ENCODE peak calls at places on chromosomes 13 and 19, in nine cellular contexts. S, R, Z, T, G, P, W, M and C are unnamed samples.

GRCh38 chr13:48633695-48634094 is 20.0 kb upstream of the CYSLTR2 start:
- DNase-seq in M (no peak), W (no peak), T (no peak), S (no peak), G (no peak), Z (no peak), R (no peak), P (no peak), C (no peak)

GRCh38 chr13:21453352-21454089 is 5.6 kb downstream of the ZDHHC20 start:
- DNase-seq in P (no peak), T (no peak), R (no peak), W (no peak), Z (no peak), S (no peak), G (peak), M (peak), C (no peak)

GRCh38 chr13:24274452-24274971 is 34.9 kb upstream of the C1QTNF9 start:
- DNase-seq in T (no peak), M (no peak), G (no peak), W (no peak), Z (no peak), P (peak), S (no peak), R (no peak), C (peak)

GRCh38 chr13:99792079-99792921 is 179.3 kb downstream of the ZIC5 start:
- DNase-seq in Z (no peak), T (no peak), P (no peak), M (no peak), R (no peak), W (no peak), G (no peak), S (no peak), C (no peak)

GRCh38 chr13:33610471-33611015 is 207.4 kb upstream of the RFC3 start:
- DNase-seq in M (peak), R (peak), T (no peak), P (no peak), G (no peak), Z (no peak), S (no peak), W (no peak), C (no peak)

GRCh38 chr13:38210928-38211596 is 138.6 kb upstream of the UFM1 start:
- DNase-seq in T (no peak), Z (no peak), S (no peak), R (no peak), M (no peak), P (no peak), G (no peak), W (no peak), C (no peak)

GRCh38 chr13:24834902-24835510 is 71.0 kb downstream of the RNF17 start:
- DNase-seq in P (no peak), S (no peak), R (peak), G (no peak), Z (no peak), M (no peak), T (no peak), W (no peak), C (no peak)

GRCh38 chr13:81686877-81687276 is 1346.0 kb upstream of the SPRY2 start:
- DNase-seq in P (no peak), S (no peak), Z (no peak), G (no peak), W (peak), M (no peak), R (no peak), T (no peak), C (no peak)

GRCh38 chr13:26230703-26231102 is 8.6 kb upstream of the RNF6 start:
- DNase-seq in P (no peak), G (no peak), R (no peak), S (no peak), M (no peak), T (no peak), Z (no peak), W (no peak), C (no peak)

GRCh38 chr19:677601-678380 is 1.6 kb downstream of the FSTL3 start:
- DNase-seq in S (peak), M (no peak), T (no peak), Z (peak), G (no peak), P (no peak), R (peak), W (no peak), C (no peak)

GRCh38 chr19:989381-990081 is 5.4 kb downstream of the WDR18 start:
- DNase-seq in R (peak), Z (no peak), M (no peak), W (no peak), G (no peak), P (no peak), S (no peak), T (peak), C (no peak)

GRCh38 chr19:28727133-28727834 is 485.7 kb downstream of the UQCRFS1 start:
- DNase-seq in Z (no peak), P (no peak), W (peak), G (no peak), M (no peak), R (no peak), T (peak), S (no peak), C (no peak)

GRCh38 chr19:16199275-16199932 is 1.7 kb downstream of the AP1M1 start:
- DNase-seq in T (no peak), G (no peak), S (no peak), R (no peak), W (no peak), P (no peak), Z (no peak), M (no peak), C (no peak)

GRCh38 chr19:42626181-42626580 is 31.5 kb upstream of the CEACAM8 start:
- DNase-seq in M (no peak), R (no peak), P (no peak), S (no peak), W (no peak), T (no peak), G (no peak), Z (no peak), C (no peak)
- TF ChIP-seq CTCF in M (no peak), R (no peak), P (no peak), S (no peak), W (no peak), T (no peak), G (no peak), Z (no peak), C (no peak)

GRCh38 chr19:3071764-3072163 is 9.5 kb upstream of the TLE5 start:
- DNase-seq in Z (no peak), R (no peak), T (no peak), P (no peak), M (no peak), G (no peak), S (no peak), W (no peak), C (no peak)

GRCh38 chr19:3073159-3073563 is 10.9 kb upstream of the TLE5 start:
- DNase-seq in W (peak), S (peak), M (peak), R (no peak), Z (no peak), G (no peak), P (peak), T (no peak), C (no peak)

GRCh38 chr19:3075605-3076431 is 13.5 kb upstream of the TLE5 start:
- DNase-seq in R (peak), G (no peak), T (peak), M (peak), S (no peak), W (no peak), Z (no peak), P (no peak), C (peak)

GRCh38 chr19:3079578-3079977 is 14.6 kb upstream of the GNA11 start:
- DNase-seq in W (no peak), G (no peak), S (no peak), P (no peak), R (no peak), M (no peak), T (no peak), Z (no peak), C (no peak)

DNA sequence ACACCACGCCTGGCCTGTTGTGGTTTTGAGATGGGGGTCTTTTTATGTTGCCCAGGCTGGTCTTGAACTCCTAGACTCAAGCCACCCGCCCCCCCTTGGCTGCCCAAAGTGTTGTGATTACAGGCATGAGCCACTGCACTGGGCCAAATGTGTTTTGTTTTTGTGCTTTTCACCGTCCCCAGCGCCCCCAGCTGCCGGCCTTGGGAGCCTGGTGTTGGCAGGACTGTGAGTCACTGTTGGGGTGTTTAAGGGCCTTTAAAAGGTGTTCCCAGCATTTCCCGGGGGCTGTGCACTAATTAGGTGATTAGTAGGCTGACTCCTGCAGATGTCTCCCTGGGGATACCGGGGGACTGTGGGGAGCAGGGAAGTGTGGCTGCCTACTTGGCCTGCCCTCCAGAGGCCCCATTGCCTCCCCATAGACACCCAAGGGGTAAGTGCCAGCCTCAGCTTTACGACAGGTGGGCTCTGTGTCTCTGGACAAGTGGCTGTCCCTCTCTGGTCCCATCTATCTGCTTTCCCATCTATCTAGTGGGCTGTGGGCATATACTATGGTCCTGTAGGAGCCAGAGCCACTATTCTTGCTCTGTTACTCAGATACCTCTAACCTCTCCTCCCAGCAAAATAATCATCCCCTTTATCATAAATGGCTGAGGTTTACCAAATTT is 11.8 kb upstream of the TLE5 start:
- DNase-seq in R (peak), P (no peak), S (no peak), M (no peak), Z (no peak), G (no peak), T (no peak), W (no peak), C (no peak)
- TF ChIP-seq CTCF in R (no peak), P (no peak), S (peak), M (no peak), Z (no peak), G (peak), T (no peak), W (peak), C (peak)

GRCh38 chr19:33304760-33305647 is 2.7 kb upstream of the CEBPA start:
- DNase-seq in T (no peak), W (no peak), Z (no peak), P (no peak), S (no peak), M (peak), G (no peak), R (no peak), C (peak)
- TF ChIP-seq CTCF in T (no peak), W (no peak), Z (peak), P (no peak), S (no peak), M (peak), G (no peak), R (no peak), C (no peak)

GRCh38 chr19:40165362-40165937 is 25.8 kb upstream of the MAP3K10 start:
- DNase-seq in G (no peak), Z (no peak), P (no peak), S (peak), T (peak), R (no peak), W (no peak), M (peak), C (peak)
- TF ChIP-seq CTCF in G (peak), Z (peak), P (peak), S (peak), T (peak), R (no peak), W (peak), M (peak), C (peak)

GRCh38 chr19:56808717-56809392 is 31.7 kb downstream of the PEG3 start:
- DNase-seq in M (no peak), T (no peak), W (no peak), R (no peak), S (no peak), P (no peak), Z (no peak), G (no peak), C (no peak)

GRCh38 chr19:56811480-56811879 is 29.0 kb downstream of the PEG3 start:
- DNase-seq in Z (no peak), G (no peak), R (no peak), T (no peak), P (no peak), W (no peak), S (no peak), M (no peak), C (no peak)

GRCh38 chr19:56813531-56813930 is 27.0 kb downstream of the PEG3 start:
- DNase-seq in Z (no peak), S (no peak), G (no peak), T (no peak), P (no peak), R (no peak), M (no peak), W (no peak), C (no peak)

GRCh38 chr19:56810260-56810659 is 30.3 kb downstream of the PEG3 start:
- DNase-seq in W (no peak), S (no peak), T (no peak), G (no peak), R (no peak), Z (no peak), M (no peak), P (no peak), C (no peak)

DNA sequence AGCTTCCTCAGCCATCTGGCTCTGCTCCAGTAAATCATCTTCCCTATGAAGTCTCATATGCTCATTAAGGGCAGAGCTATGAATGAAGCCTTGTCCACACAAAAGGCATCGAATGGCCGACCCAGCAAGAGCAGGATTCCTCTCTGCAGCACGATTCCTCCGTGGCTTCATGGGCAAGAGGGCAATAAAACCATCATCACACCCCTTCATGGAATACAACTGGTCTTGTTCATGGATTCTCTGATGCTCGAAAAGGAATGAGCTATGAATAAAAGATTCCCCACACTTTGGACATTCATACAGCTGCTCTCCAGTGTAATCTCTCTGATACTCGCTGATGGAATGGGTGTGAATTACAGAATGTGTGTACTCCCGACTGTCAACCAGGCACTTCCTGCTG is 25.9 kb downstream of the PEG3 start:
- DNase-seq in P (no peak), Z (no peak), S (no peak), W (no peak), T (no peak), M (no peak), R (no peak), G (no peak), C (no peak)
- TF ChIP-seq CTCF in P (no peak), Z (no peak), S (no peak), W (no peak), T (no peak), M (no peak), R (no peak), G (no peak), C (no peak)

GRCh38 chr13:31930901-31931522 is 100.6 kb upstream of the FRY start:
- DNase-seq in Z (no peak), T (no peak), M (peak), P (no peak), S (no peak), W (no peak), R (no peak), G (no peak), C (peak)
- TF ChIP-seq CTCF in Z (no peak), T (no peak), M (no peak), P (no peak), S (no peak), W (no peak), R (no peak), G (no peak), C (no peak)

GRCh38 chr19:36014029-36014924 is at the start of gene ALKBH6:
- DNase-seq in Z (peak), P (peak), T (peak), M (peak), W (peak), S (peak), G (peak), R (peak), C (peak)
- TF ChIP-seq CTCF in Z (no peak), P (no peak), T (no peak), M (no peak), W (no peak), S (no peak), G (no peak), R (no peak), C (no peak)

DNA sequence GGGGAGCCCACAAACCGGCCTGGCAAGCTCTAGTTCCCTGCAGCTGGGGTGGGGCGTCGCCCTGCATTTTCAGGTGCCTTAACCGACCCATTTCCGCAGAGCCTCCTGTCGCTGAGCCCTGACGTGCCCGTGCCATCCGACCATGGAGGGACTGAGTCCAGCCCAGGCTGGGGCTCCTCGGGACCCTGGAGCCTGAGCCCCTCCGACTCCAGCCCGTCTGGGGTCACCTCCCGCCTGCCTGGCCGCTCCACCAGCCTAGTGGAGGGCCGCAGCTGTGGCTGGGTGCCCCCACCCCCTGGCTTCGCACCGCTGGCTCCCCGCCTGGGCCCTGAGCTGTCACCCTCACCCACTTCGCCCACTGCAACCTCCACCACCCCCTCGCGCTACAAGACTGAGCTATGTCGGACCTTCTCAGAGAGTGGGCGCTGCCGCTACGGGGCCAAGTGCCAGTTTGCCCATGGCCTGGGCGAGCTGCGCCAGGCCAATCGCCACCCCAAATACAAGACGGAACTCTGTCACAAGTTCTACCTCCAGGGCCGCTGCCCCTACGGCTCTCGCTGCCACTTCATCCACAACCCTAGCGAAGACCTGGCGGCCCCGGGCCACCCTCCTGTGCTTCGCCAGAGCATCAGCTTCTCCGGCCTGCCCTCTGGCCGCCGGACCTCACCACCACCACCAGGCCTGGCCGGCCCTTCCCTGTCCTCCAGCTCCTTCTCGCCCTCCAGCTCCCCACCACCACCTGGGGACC is 1.2 kb downstream of the ZFP36 start:
- DNase-seq in G (no peak), S (no peak), R (peak), M (no peak), W (no peak), P (no peak), Z (no peak), T (no peak), C (no peak)
- TF ChIP-seq CTCF in G (no peak), S (no peak), R (no peak), M (no peak), W (no peak), P (no peak), Z (no peak), T (no peak), C (no peak)

DNA sequence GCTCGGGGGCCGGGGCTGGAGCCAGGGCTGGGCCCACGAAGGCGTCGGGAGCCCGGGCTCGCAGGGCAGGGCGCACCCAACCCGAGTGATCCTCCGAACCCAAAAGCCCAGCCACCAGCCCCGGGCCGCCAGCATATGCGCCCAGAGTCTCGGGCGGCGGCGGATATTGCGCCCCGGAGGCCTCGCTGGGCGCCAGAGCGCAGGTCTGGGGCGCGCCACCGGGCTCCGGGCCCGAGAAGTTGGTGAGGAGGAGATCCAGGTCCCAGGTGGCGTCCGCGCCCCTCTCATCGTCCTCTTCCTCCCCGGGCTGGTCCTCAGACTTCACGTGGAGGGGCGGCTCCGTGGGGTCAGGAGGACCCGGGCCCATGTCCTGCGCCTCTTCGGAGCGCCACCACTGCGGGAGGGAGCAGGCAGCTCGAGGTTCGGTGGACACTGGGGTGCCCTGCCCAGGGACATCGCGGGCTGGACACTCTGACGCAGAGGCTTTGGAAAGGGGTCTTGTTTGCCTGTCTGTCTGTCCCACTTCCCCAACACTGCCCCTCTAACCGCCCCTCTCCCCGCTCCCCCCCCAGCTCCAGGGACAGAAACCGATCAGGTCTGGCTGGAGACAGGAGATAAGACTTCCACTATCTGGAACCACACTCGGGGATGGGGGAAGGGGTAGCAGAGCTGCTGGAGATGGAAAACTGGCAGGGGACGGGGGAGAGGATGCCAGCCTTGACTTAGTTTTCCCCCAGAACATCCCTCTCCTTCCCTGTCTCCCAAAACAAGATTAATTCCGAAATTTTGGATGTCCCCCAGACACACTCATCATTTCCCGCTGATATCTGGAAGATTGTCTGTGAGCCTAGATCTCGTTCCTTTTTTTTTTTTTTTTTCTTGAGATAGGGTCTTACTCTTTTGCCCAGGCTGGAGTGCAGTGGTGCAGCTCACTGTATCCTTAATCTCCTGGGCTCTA is 973 bp downstream of the KLF1 start:
- DNase-seq in W (no peak), P (no peak), Z (no peak), S (no peak), M (no peak), T (no peak), R (peak), G (no peak), C (no peak)
- TF ChIP-seq CTCF in W (no peak), P (no peak), Z (peak), S (no peak), M (no peak), T (peak), R (no peak), G (no peak), C (no peak)